ENCODE peak calls at places on chromosomes 11 and 22, in nine cellular contexts. X, T, B, O, Q, S, U, P and V are unnamed samples.

GRCh38 chr11:90629251-90629806 is 406.5 kb upstream of the CHORDC1 start:
- DNase-seq in X (no peak), T (no peak), B (no peak), O (no peak), Q (no peak), S (no peak), U (no peak), P (no peak), V (no peak)

GRCh38 chr22:48257690-48258065 is 1495.2 kb downstream of the TBC1D22A start:
- DNase-seq in X (no peak), T (no peak), B (peak), O (no peak), Q (no peak), S (no peak), U (no peak), P (no peak), V (no peak)

GRCh38 chr22:37169412-37169811 is 18.6 kb downstream of the C1QTNF6 start:
- DNase-seq in X (no peak), T (no peak), B (peak), O (no peak), Q (no peak), S (no peak), U (no peak), P (no peak), V (no peak)

GRCh38 chr11:7527029-7527428 is 13.2 kb downstream of the PPFIBP2 start:
- DNase-seq in X (no peak), T (no peak), B (no peak), O (no peak), Q (no peak), S (no peak), U (no peak), P (no peak), V (no peak)

GRCh38 chr11:30346068-30346688 is 23.3 kb downstream of the ARL14EP start:
- DNase-seq in X (peak), T (no peak), B (no peak), O (no peak), Q (peak), S (peak), U (peak), P (no peak), V (no peak)

GRCh38 chr22:49968313-49968830 is 7.8 kb downstream of the PIM3 start:
- DNase-seq in X (no peak), T (peak), B (no peak), O (no peak), Q (no peak), S (no peak), U (no peak), P (peak), V (no peak)

GRCh38 chr22:33883561-33883960 is 36.7 kb downstream of the LARGE1 start:
- DNase-seq in X (no peak), T (no peak), B (no peak), O (no peak), Q (no peak), S (no peak), U (peak), P (no peak), V (no peak)

GRCh38 chr11:35247428-35247827 is 108.5 kb downstream of the CD44 start:
- DNase-seq in X (no peak), T (no peak), B (no peak), O (no peak), Q (no peak), S (no peak), U (no peak), P (peak), V (no peak)

GRCh38 chr11:67356867-67357561 is 3.7 kb upstream of the POLD4 start:
- DNase-seq in X (peak), T (peak), B (peak), O (peak), Q (peak), S (peak), U (peak), P (peak), V (no peak)

GRCh38 chr22:23392420-23393121 is 187.5 kb downstream of the IGLL1 start:
- DNase-seq in X (no peak), T (no peak), B (no peak), O (peak), Q (no peak), S (no peak), U (no peak), P (no peak), V (no peak)

GRCh38 chr22:50148166-50148500 is 22.4 kb upstream of the PANX2 start:
- DNase-seq in X (no peak), T (no peak), B (no peak), O (no peak), Q (no peak), S (no peak), U (no peak), P (no peak), V (no peak)

GRCh38 chr11:64859542-64860414 is 15.3 kb upstream of the CDC42BPG start:
- DNase-seq in X (no peak), T (no peak), B (no peak), O (no peak), Q (no peak), S (no peak), U (no peak), P (no peak), V (no peak)

GRCh38 chr22:40654522-40655167 is 18.1 kb upstream of the MRTFA start:
- DNase-seq in X (peak), T (no peak), B (no peak), O (peak), Q (peak), S (peak), U (peak), P (peak), V (no peak)

GRCh38 chr22:20549232-20549841 is 41.9 kb downstream of the MED15 start:
- DNase-seq in X (no peak), T (no peak), B (peak), O (peak), Q (peak), S (no peak), U (no peak), P (no peak), V (no peak)

GRCh38 chr11:63242089-63242762 is 1.2 kb downstream of the SLC22A25 start:
- DNase-seq in X (no peak), T (no peak), B (no peak), O (no peak), Q (no peak), S (no peak), U (no peak), P (no peak), V (no peak)

GRCh38 chr11:32176223-32176811 is 85.4 kb downstream of the RCN1 start:
- DNase-seq in X (peak), T (peak), B (peak), O (peak), Q (peak), S (peak), U (peak), P (peak), V (peak)

GRCh38 chr22:24466831-24467249 is 28.3 kb upstream of the UPB1 start:
- DNase-seq in X (peak), T (no peak), B (no peak), O (no peak), Q (peak), S (peak), U (no peak), P (no peak), V (no peak)

GRCh38 chr22:44147821-44148574 is 32.7 kb upstream of the PARVG start:
- DNase-seq in X (no peak), T (no peak), B (peak), O (peak), Q (peak), S (peak), U (no peak), P (no peak), V (peak)

GRCh38 chr22:31736458-31736857 is 13.5 kb downstream of the PRR14L start:
- DNase-seq in X (no peak), T (no peak), B (no peak), O (no peak), Q (no peak), S (no peak), U (no peak), P (no peak), V (no peak)

GRCh38 chr11:12762283-12762682 is 88.1 kb downstream of the TEAD1 start:
- DNase-seq in X (no peak), T (no peak), B (no peak), O (no peak), Q (no peak), S (no peak), U (no peak), P (no peak), V (no peak)

GRCh38 chr22:30500628-30501027 is 4.9 kb downstream of the SEC14L4 start:
- DNase-seq in X (no peak), T (no peak), B (no peak), O (no peak), Q (no peak), S (no peak), U (no peak), P (no peak), V (no peak)

GRCh38 chr11:115092516-115092915 is 411.7 kb downstream of the CADM1 start:
- DNase-seq in X (no peak), T (no peak), B (no peak), O (no peak), Q (no peak), S (no peak), U (peak), P (no peak), V (no peak)

GRCh38 chr11:85595285-85595884 is 31.8 kb downstream of the DLG2 start:
- DNase-seq in X (peak), T (no peak), B (no peak), O (no peak), Q (peak), S (peak), U (peak), P (no peak), V (no peak)

GRCh38 chr22:35446365-35446764 is 46.4 kb downstream of the MCM5 start:
- DNase-seq in X (no peak), T (no peak), B (peak), O (peak), Q (peak), S (peak), U (peak), P (no peak), V (peak)

GRCh38 chr22:30871391-30872281 is 96.9 kb downstream of the MORC2 start:
- DNase-seq in X (no peak), T (no peak), B (peak), O (peak), Q (no peak), S (no peak), U (no peak), P (no peak), V (no peak)

GRCh38 chr11:122984186-122985011 is 2.8 kb upstream of the BSX start:
- DNase-seq in X (peak), T (no peak), B (no peak), O (peak), Q (no peak), S (peak), U (peak), P (no peak), V (no peak)

GRCh38 chr22:46770151-46770641 is 7.7 kb downstream of the TBC1D22A start:
- DNase-seq in X (no peak), T (no peak), B (peak), O (no peak), Q (no peak), S (no peak), U (no peak), P (no peak), V (no peak)
- H3K4me3 ChIP-seq in X (no peak), T (no peak), B (no peak), O (no peak), Q (no peak), S (no peak), U (no peak), P (no peak), V (no peak)

GRCh38 chr22:42072606-42073330 is 1.3 kb upstream of the PHETA2 start:
- DNase-seq in X (no peak), T (no peak), B (no peak), O (no peak), Q (no peak), S (no peak), U (no peak), P (no peak), V (no peak)
- TF ChIP-seq CTCF in X (no peak), T (no peak), B (no peak), O (no peak), Q (no peak), S (no peak), U (no peak), P (no peak), V (no peak)

GRCh38 chr11:104668797-104669463 is 229.3 kb downstream of the CASP12 start:
- DNase-seq in X (peak), T (no peak), B (no peak), O (no peak), Q (peak), S (peak), U (peak), P (no peak), V (peak)
- H3K4me3 ChIP-seq in X (no peak), T (no peak), B (no peak), O (no peak), Q (no peak), S (no peak), U (no peak), P (no peak), V (no peak)

GRCh38 chr11:135073444-135073843 is 661.4 kb upstream of the B3GAT1 start:
- DNase-seq in X (no peak), T (no peak), B (no peak), O (no peak), Q (no peak), S (no peak), U (no peak), P (no peak), V (no peak)

GRCh38 chr11:135073870-135074269 is 661.8 kb upstream of the B3GAT1 start:
- DNase-seq in X (no peak), T (no peak), B (no peak), O (no peak), Q (no peak), S (no peak), U (no peak), P (no peak), V (no peak)

GRCh38 chr11:135075740-135076139 is 663.7 kb upstream of the B3GAT1 start:
- DNase-seq in X (peak), T (peak), B (no peak), O (no peak), Q (peak), S (peak), U (no peak), P (peak), V (no peak)

GRCh38 chr11:135069884-135070283 is 657.8 kb upstream of the B3GAT1 start:
- DNase-seq in X (peak), T (no peak), B (no peak), O (no peak), Q (no peak), S (no peak), U (peak), P (no peak), V (no peak)

DNA sequence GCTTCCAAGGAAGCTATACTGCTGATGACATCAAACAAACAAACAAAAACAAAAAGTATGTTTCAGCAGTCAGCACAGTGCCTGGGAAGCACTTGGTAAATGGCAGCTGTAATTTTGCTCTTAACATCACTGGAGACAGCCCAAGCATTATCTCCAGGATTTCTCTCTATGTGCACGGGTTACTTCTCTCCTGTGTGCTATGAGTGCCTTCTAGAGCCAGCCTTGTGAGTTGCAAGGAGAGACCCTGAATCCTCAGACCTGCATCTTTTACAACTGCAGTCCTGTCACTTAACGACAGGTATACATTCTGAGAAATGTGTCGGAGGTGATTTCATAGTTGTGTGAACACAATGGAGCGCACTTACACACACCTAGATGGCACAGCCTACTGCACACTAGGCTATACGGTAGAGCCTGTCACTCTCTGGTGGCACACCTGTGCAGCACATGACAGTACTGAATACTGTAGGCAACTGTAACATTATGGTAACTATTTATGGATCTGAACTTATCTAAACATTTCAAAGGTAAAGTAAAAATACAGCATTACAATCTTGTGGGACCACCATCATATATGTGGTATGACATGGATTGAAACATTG is 662.5 kb upstream of the B3GAT1 start:
- DNase-seq in X (no peak), T (no peak), B (no peak), O (no peak), Q (no peak), S (no peak), U (no peak), P (no peak), V (no peak)
- TF ChIP-seq CTCF in X (no peak), T (no peak), B (no peak), O (no peak), Q (peak), S (no peak), U (no peak), P (no peak), V (peak)

GRCh38 chr11:72352859-72353551 is 81.3 kb downstream of the CLPB start:
- DNase-seq in X (peak), T (no peak), B (no peak), O (no peak), Q (peak), S (peak), U (peak), P (no peak), V (peak)

GRCh38 chr11:72350752-72351151 is 83.6 kb downstream of the CLPB start:
- DNase-seq in X (no peak), T (no peak), B (no peak), O (no peak), Q (no peak), S (peak), U (no peak), P (no peak), V (no peak)

GRCh38 chr11:72353861-72354260 is 80.5 kb downstream of the CLPB start:
- DNase-seq in X (peak), T (no peak), B (no peak), O (no peak), Q (no peak), S (peak), U (no peak), P (peak), V (no peak)

GRCh38 chr11:72358461-72359405 is 75.6 kb downstream of the CLPB start:
- DNase-seq in X (no peak), T (no peak), B (no peak), O (no peak), Q (no peak), S (no peak), U (no peak), P (no peak), V (no peak)

DNA sequence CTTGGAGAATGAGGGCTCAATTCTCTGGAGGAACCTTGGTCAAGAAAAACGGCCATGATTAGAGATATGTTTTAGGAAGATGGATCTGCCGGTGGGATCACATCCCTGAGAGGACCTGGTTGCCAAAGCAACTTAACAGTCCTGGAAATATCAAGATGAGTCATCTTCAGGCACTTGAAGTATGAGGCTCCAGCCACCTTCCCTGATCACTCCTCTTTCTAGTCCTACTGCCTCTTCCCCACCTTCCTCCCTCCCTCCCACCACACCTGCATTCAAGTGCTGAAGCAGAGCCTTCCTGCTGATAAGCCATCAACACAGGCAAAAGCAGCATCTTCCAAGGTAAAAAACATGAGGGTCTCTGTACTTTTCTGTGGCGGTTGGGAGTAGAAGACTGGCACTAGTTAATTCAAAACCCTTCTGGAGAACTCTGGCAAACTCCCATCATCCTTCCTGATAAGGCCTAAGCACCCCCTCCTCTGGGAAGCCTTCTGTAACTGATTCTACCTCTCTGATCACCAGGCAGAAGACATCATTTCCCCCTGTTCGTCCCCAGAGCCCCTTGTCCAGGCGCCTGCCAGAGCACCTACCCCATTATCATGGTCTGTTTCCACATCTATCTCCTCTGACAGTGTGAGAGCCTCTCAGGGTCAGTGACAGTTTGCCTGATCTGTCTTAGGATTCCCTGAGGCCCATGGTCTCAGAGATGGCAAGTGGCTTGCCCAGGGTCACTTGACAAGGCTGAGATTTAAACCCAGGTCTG is 79.8 kb downstream of the CLPB start:
- DNase-seq in X (peak), T (no peak), B (no peak), O (no peak), Q (peak), S (no peak), U (peak), P (no peak), V (no peak)
- H3K4me3 ChIP-seq in X (no peak), T (no peak), B (no peak), O (no peak), Q (no peak), S (no peak), U (no peak), P (no peak), V (no peak)

GRCh38 chr11:112354364-112354763 is 93.7 kb upstream of the PLET1 start:
- DNase-seq in X (no peak), T (no peak), B (no peak), O (no peak), Q (no peak), S (no peak), U (no peak), P (no peak), V (no peak)
- TF ChIP-seq CTCF in X (no peak), T (no peak), B (no peak), O (no peak), Q (no peak), S (no peak), U (no peak), P (no peak), V (no peak)

GRCh38 chr11:47593934-47594855 is at the start of gene C1QTNF4:
- DNase-seq in X (no peak), T (no peak), B (no peak), O (no peak), Q (no peak), S (no peak), U (no peak), P (no peak), V (no peak)
- H3K4me3 ChIP-seq in X (peak), T (no peak), B (no peak), O (peak), Q (peak), S (no peak), U (no peak), P (peak), V (peak)

GRCh38 chr11:60345489-60345888 is 18.4 kb downstream of the MS4A6E start:
- DNase-seq in X (peak), T (no peak), B (peak), O (no peak), Q (no peak), S (no peak), U (no peak), P (peak), V (no peak)
- TF ChIP-seq CTCF in X (no peak), T (peak), B (peak), O (no peak), Q (no peak), S (peak), U (peak), P (no peak), V (no peak)

DNA sequence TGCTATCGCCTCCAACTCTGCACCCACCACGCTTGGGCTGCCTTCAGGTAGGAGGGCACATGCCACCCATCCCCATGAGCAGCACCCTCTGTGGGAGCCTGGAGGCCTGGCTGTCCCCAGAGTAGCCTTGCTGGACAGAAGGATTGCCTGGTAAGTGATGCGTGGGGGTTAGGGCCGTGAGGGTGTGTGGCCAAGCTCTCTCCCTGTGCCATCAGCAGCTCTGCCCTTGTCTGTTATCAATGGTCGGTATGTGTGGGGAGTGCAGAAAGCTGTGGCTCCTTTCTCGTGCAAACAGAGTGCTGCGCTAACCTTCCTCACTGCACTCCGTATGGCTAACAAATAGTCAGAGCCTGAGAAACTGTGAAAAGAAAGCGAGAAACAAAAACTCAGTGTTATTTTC is 432.0 kb downstream of the NTM start:
- DNase-seq in X (no peak), T (no peak), B (no peak), O (no peak), Q (no peak), S (no peak), U (no peak), P (no peak), V (no peak)
- H3K4me3 ChIP-seq in X (no peak), T (no peak), B (no peak), O (no peak), Q (no peak), S (no peak), U (no peak), P (no peak), V (no peak)